ENCODE peak calls at places on chromosomes 3 and 15, in eight cellular contexts. I is Peyer's patch, G is trophoblast cell, M is left ventricle myocardium inferior, Q is tibial artery, A is mesendoderm, E is tibial nerve, T is uterus. Y is an unnamed sample.

GRCh38 chr3:67863869-67864268 is 209.5 kb upstream of the SUCLG2 start:
- DNase-seq in I (no peak), G (no peak), M (no peak), Q (no peak), A (peak; percentile 63), E (no peak), T (no peak), Y (peak; percentile 1)

GRCh38 chr15:77400258-77400657 is 19.6 kb downstream of the PEAK1 start:
- DNase-seq in I (no peak), G (no peak), M (no peak), Q (no peak), A (no peak), E (no peak), T (no peak), Y (no peak)

GRCh38 chr15:70487380-70487725 is 276.0 kb downstream of the UACA start:
- DNase-seq in I (no peak), G (no peak), M (no peak), Q (no peak), A (no peak), E (no peak), T (no peak), Y (no peak)

GRCh38 chr15:100261302-100262240 is 80.2 kb downstream of the ADAMTS17 start:
- DNase-seq in I (peak; percentile 21), G (no peak), M (no peak), Q (peak; percentile 46), A (no peak), E (no peak), T (no peak), Y (no peak)

GRCh38 chr3:14451844-14452533 is 49.6 kb downstream of the SLC6A6 start:
- DNase-seq in I (peak; percentile 77), G (no peak), M (peak; percentile 62), Q (peak; percentile 89), A (peak; percentile 42), E (peak; percentile 70), T (peak; percentile 76), Y (peak; percentile 68)

GRCh38 chr15:38231430-38231829 is 21.2 kb upstream of the SPRED1 start:
- DNase-seq in I (no peak), G (no peak), M (no peak), Q (no peak), A (no peak), E (no peak), T (no peak), Y (no peak)

GRCh38 chr3:17232442-17232841 is 347.7 kb downstream of the PLCL2 start:
- DNase-seq in I (no peak), G (no peak), M (no peak), Q (no peak), A (no peak), E (no peak), T (no peak), Y (no peak)

GRCh38 chr3:148975696-148976095 is 15.6 kb upstream of the GYG1 start:
- DNase-seq in I (no peak), G (no peak), M (no peak), Q (no peak), A (no peak), E (no peak), T (no peak), Y (no peak)

GRCh38 chr15:98778960-98779359 is 130.6 kb downstream of the IGF1R start:
- DNase-seq in I (no peak), G (no peak), M (no peak), Q (no peak), A (no peak), E (no peak), T (no peak), Y (no peak)
- H3K27ac ChIP-seq in I (no peak overlapping the region), G (no peak overlapping the region), M (peak overlapping the region; percentile 61), Q (peak overlapping the region; percentile 31), A (no peak overlapping the region), E (no peak overlapping the region), T (no peak overlapping the region), Y (no peak overlapping the region)

GRCh38 chr3:3170998-3171397 is 8.5 kb downstream of the CRBN start:
- DNase-seq in I (no peak), G (no peak), M (no peak), Q (no peak), A (peak; percentile 40), E (no peak), T (no peak), Y (peak; percentile 13)

GRCh38 chr3:3160826-3161225 is 18.7 kb downstream of the CRBN start:
- DNase-seq in I (no peak), G (no peak), M (no peak), Q (no peak), A (no peak), E (no peak), T (no peak), Y (no peak)

GRCh38 chr3:3165650-3166049 is 13.8 kb downstream of the CRBN start:
- DNase-seq in I (no peak), G (no peak), M (no peak), Q (no peak), A (no peak), E (no peak), T (no peak), Y (no peak)

DNA sequence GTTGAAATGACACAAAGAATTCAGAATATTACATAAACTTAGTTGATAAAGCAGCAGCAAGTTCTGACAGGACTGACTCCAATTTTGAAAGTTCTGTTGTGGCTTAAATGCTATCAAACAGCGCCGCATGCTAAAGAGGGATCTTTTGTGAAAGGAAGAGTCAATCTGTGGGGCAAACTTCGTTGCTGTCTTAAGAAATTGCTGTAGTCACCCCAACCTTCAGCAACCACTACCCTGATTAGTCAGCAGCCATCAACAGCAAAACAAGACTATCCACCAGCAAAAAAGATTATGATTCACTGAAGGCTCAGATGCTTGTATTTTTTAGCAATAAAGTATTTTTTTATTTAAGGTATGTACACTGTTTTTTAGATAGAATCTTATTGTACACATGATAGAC is 14.2 kb downstream of the CRBN start:
- DNase-seq in I (no peak), G (no peak), M (no peak), Q (no peak), A (no peak), E (no peak), T (no peak), Y (no peak)
- H3K36me3 ChIP-seq in I (no peaks in the 10 kb centered on the region), G (peaks cover 7% of the 10 kb centered on the region), M (peaks cover 94% of the 10 kb centered on the region), Q (peaks cover 72% of the 10 kb centered on the region), A (no peaks in the 10 kb centered on the region), E (peaks cover 18% of the 10 kb centered on the region), T (no peaks in the 10 kb centered on the region), Y (peaks cover 5% of the 10 kb centered on the region)

DNA sequence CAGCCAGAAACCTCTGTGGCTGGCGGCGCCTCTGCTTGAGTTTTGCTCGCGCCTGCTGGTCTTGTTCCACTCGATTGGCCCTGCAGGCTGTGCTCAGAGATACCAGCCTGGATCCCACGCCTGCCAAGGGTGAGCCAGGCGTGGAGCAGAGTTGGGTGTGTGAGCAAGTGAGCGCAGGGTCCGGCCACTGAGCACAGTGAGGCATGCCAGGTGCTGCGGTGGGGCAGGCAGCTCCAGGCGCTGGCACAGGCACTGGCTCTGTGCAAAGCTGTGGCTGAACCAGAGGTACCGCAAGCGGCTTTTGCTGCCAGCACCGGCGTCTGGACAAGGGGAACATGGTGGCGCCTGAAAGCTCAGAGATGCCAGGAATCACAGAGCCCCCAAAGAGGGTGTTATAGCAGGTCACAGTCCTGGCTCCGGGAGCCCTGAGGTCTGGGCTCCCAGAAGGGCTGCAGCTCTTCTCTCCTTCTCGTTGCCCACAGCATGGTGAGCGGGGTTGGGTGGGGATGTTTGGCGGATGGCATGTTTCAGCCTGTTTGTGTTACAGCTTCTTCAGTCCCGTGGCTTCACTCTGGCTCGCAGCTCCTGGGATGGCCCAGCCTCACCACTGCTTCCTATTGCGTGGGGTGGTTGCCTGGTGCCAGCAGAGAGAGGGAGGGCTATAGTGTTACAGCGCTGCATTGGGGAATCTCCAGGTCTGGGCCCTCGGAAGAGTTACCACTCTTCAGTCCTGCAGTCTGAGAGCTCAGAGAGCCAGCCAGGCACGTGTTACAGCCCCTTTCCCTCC is 73.9 kb downstream of the NR1D2 start:
- DNase-seq in I (no peak), G (no peak), M (no peak), Q (no peak), A (no peak), E (no peak), T (no peak), Y (no peak)
- H3K27ac ChIP-seq in I (no peak overlapping the region), G (no peak overlapping the region), M (no peak overlapping the region), Q (no peak overlapping the region), A (no peak overlapping the region), E (no peak overlapping the region), T (no peak overlapping the region), Y (no peak overlapping the region)

GRCh38 chr3:64008952-64009351 is 14.3 kb downstream of the PSMD6 start:
- DNase-seq in I (no peak), G (no peak), M (no peak), Q (no peak), A (no peak), E (no peak), T (no peak), Y (no peak)
- H3K36me3 ChIP-seq in I (no peaks in the 10 kb centered on the region), G (peaks cover 44% of the 10 kb centered on the region), M (peaks cover 98% of the 10 kb centered on the region), Q (peaks cover 67% of the 10 kb centered on the region), A (peaks cover 15% of the 10 kb centered on the region), E (peaks cover 23% of the 10 kb centered on the region), T (no peaks in the 10 kb centered on the region), Y (peaks cover 13% of the 10 kb centered on the region)

GRCh38 chr3:72380193-72380592 is 468.1 kb downstream of the SHQ1 start:
- DNase-seq in I (no peak), G (no peak), M (no peak), Q (no peak), A (no peak), E (no peak), T (no peak), Y (no peak)
- H3K27ac ChIP-seq in I (no peak overlapping the region), G (no peak overlapping the region), M (no peak overlapping the region), Q (no peak overlapping the region), A (no peak overlapping the region), E (peak overlapping the region; percentile 83), T (peak overlapping the region; percentile 9), Y (no peak overlapping the region)

DNA sequence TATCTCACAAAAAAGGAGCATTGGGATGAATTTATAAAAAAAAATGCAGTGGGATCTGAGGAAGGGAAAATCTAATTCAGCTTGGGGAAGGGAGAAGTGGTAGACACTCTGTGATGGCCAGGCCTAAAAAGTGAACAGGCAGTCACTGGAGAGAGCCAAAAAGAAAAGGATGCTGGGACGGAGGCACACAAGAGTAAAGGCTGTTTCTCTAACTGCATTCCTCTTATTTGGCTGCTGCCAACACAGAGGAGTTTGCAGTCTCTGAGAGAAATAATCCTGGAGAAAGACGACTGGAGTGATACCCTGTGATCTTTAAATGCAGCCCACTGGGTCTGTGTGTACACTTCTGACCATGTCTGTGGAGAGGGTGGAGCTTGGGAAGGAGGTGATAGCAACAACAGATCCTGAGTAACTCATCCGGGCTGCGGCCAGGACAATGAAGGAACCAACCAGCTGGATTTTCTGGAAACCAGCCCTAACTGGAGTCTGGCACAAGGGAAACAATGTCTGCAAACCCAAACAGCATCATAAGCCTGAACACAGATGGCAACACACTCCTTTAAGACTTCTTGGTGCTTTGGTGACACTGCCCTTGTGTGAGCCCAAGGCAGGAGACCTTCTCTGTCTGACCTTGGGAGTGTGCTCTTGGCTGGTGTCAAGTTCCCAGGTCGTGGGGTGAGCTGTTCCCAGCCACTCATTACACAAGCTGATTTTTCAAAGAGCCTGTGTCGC is 8.1 kb downstream of the FYCO1 start:
- DNase-seq in I (no peak), G (no peak), M (no peak), Q (peak; percentile 83), A (no peak), E (peak; percentile 30), T (peak; percentile 64), Y (no peak)
- H3K36me3 ChIP-seq in I (no peaks in the 10 kb centered on the region), G (peaks cover 10% of the 10 kb centered on the region), M (peaks cover 23% of the 10 kb centered on the region), Q (peaks cover 23% of the 10 kb centered on the region), A (no peaks in the 10 kb centered on the region), E (no peaks in the 10 kb centered on the region), T (no peaks in the 10 kb centered on the region), Y (peaks cover 8% of the 10 kb centered on the region)

GRCh38 chr3:36965440-36965839 is 20.6 kb upstream of the TRANK1 start:
- DNase-seq in I (no peak), G (peak; percentile 42), M (no peak), Q (no peak), A (peak; percentile 97), E (no peak), T (no peak), Y (no peak)
- H3K27ac ChIP-seq in I (no peak overlapping the region), G (peak overlapping the region; percentile 63), M (no peak overlapping the region), Q (no peak overlapping the region), A (no peak overlapping the region), E (no peak overlapping the region), T (no peak overlapping the region), Y (no peak overlapping the region)

GRCh38 chr15:66440501-66440900 is 53.8 kb downstream of the MAP2K1 start:
- DNase-seq in I (no peak), G (no peak), M (no peak), Q (no peak), A (no peak), E (no peak), T (no peak), Y (no peak)
- H3K36me3 ChIP-seq in I (no peaks in the 10 kb centered on the region), G (peaks cover 44% of the 10 kb centered on the region), M (peaks cover 89% of the 10 kb centered on the region), Q (peaks cover 92% of the 10 kb centered on the region), A (peaks cover 7% of the 10 kb centered on the region), E (no peaks in the 10 kb centered on the region), T (no peaks in the 10 kb centered on the region), Y (peaks cover 19% of the 10 kb centered on the region)